ENCODE peak calls at places on chromosomes 12 and 14, in six cellular contexts. M, C, N, Q, W and E are unnamed samples.
A peak's percentile ranks its signal among the peaks of the same experiment; 100 is the strongest.

GRCh38 chr12:70876952-70877351 is 43.6 kb downstream of the PTPRR start:
- DNase-seq in M (no peak), C (no peak), N (no peak), Q (peak; percentile 4), W (peak; percentile 9), E (no peak)

GRCh38 chr12:116389990-116390655 is 112.6 kb upstream of the MED13L start:
- DNase-seq in M (no peak), C (peak; percentile 98), N (no peak), Q (peak; percentile 77), W (peak; percentile 98), E (no peak)

GRCh38 chr12:42673535-42673934 is 84.0 kb upstream of the PRICKLE1 start:
- DNase-seq in M (no peak), C (no peak), N (no peak), Q (no peak), W (peak; percentile 7), E (no peak)

GRCh38 chr12:69884386-69884785 is 59.4 kb downstream of the MYRFL start:
- DNase-seq in M (peak; percentile 14), C (no peak), N (no peak), Q (no peak), W (no peak), E (no peak)

GRCh38 chr14:51548187-51548586 is 103.5 kb upstream of the FRMD6 start:
- DNase-seq in M (no peak), C (no peak), N (no peak), Q (no peak), W (no peak), E (no peak)

GRCh38 chr12:51269174-51270066 is 795 bp downstream of the SMAGP start:
- DNase-seq in M (no peak), C (peak; percentile 39), N (peak; percentile 25), Q (peak; percentile 52), W (no peak), E (peak; percentile 35)

GRCh38 chr12:5429741-5430557 is 2.0 kb upstream of the NTF3 start:
- DNase-seq in M (no peak), C (no peak), N (no peak), Q (no peak), W (no peak), E (no peak)

GRCh38 chr12:85996280-85996679 is 122.2 kb downstream of the NTS start:
- DNase-seq in M (no peak), C (peak; percentile 9), N (no peak), Q (no peak), W (no peak), E (no peak)

GRCh38 chr14:53325176-53325806 is 172.2 kb upstream of the DDHD1 start:
- DNase-seq in M (peak; percentile 18), C (no peak), N (no peak), Q (no peak), W (no peak), E (no peak)